ENCODE peak calls at places on chromosomes 7 and 10, in eight cellular contexts. One of them, this sample, is unnamed.

GRCh38 chr10:125159486-125159931 is 854 bp downstream of the CTBP2 start:
- DNase-seq in cardiac fibroblast: no peak
- DNase-seq in upper lobe of left lung: no peak
- DNase-seq in BE2C: no peak
- DNase-seq in heart left ventricle: no peak
- DNase-seq in fibroblast of mammary gland: no peak
- DNase-seq in transverse colon: no peak
- DNase-seq in IMR-90: no peak
- DNase-seq in this sample: no peak

GRCh38 chr10:21473541-21473940 is 51.9 kb downstream of the SKIDA1 start:
- DNase-seq in IMR-90: no peak
- DNase-seq in transverse colon: no peak
- DNase-seq in fibroblast of mammary gland: no peak
- DNase-seq in BE2C: no peak
- DNase-seq in upper lobe of left lung: no peak
- DNase-seq in heart left ventricle: no peak
- DNase-seq in cardiac fibroblast: no peak
- DNase-seq in this sample: no peak

GRCh38 chr7:35652124-35652523 is 42.8 kb downstream of the HERPUD2 start:
- DNase-seq in BE2C: no peak
- DNase-seq in upper lobe of left lung: no peak
- DNase-seq in IMR-90: no peak
- DNase-seq in cardiac fibroblast: no peak
- DNase-seq in transverse colon: no peak
- DNase-seq in heart left ventricle: no peak
- DNase-seq in fibroblast of mammary gland: no peak
- DNase-seq in this sample: no peak

GRCh38 chr7:117872565-117873055 is 631 bp downstream of the CTTNBP2 start:
- DNase-seq in cardiac fibroblast: no peak
- DNase-seq in transverse colon: peak
- DNase-seq in fibroblast of mammary gland: no peak
- DNase-seq in IMR-90: no peak
- DNase-seq in upper lobe of left lung: no peak
- DNase-seq in heart left ventricle: peak
- DNase-seq in BE2C: no peak
- DNase-seq in this sample: peak

GRCh38 chr10:6221971-6222751 is 19.4 kb downstream of the PFKFB3 start:
- DNase-seq in IMR-90: peak
- DNase-seq in heart left ventricle: no peak
- DNase-seq in BE2C: peak
- DNase-seq in fibroblast of mammary gland: peak
- DNase-seq in upper lobe of left lung: no peak
- DNase-seq in cardiac fibroblast: no peak
- DNase-seq in transverse colon: no peak
- DNase-seq in this sample: peak

GRCh38 chr10:59817806-59818205 is 64.6 kb upstream of the MRLN start:
- DNase-seq in BE2C: peak
- DNase-seq in cardiac fibroblast: peak
- DNase-seq in heart left ventricle: no peak
- DNase-seq in fibroblast of mammary gland: peak
- DNase-seq in upper lobe of left lung: peak
- DNase-seq in transverse colon: no peak
- DNase-seq in IMR-90: no peak
- DNase-seq in this sample: peak

GRCh38 chr7:47461161-47461560 is 120.8 kb downstream of the TNS3 start:
- DNase-seq in fibroblast of mammary gland: peak
- DNase-seq in heart left ventricle: peak
- DNase-seq in cardiac fibroblast: peak
- DNase-seq in IMR-90: peak
- DNase-seq in BE2C: no peak
- DNase-seq in transverse colon: no peak
- DNase-seq in upper lobe of left lung: no peak
- DNase-seq in this sample: peak

GRCh38 chr10:77392851-77393250 is 244.8 kb downstream of the KCNMA1 start:
- DNase-seq in heart left ventricle: no peak
- DNase-seq in upper lobe of left lung: peak
- DNase-seq in BE2C: peak
- DNase-seq in cardiac fibroblast: peak
- DNase-seq in IMR-90: peak
- DNase-seq in transverse colon: no peak
- DNase-seq in fibroblast of mammary gland: peak
- DNase-seq in this sample: peak

GRCh38 chr7:95199779-95200558 is 124.4 kb downstream of the PON1 start:
- DNase-seq in IMR-90: peak
- DNase-seq in upper lobe of left lung: peak
- DNase-seq in transverse colon: peak
- DNase-seq in fibroblast of mammary gland: peak
- DNase-seq in heart left ventricle: peak
- DNase-seq in cardiac fibroblast: peak
- DNase-seq in BE2C: peak
- DNase-seq in this sample: peak

GRCh38 chr10:7797582-7797981 is 9.6 kb downstream of the ATP5F1C start:
- DNase-seq in BE2C: no peak
- DNase-seq in fibroblast of mammary gland: peak
- DNase-seq in transverse colon: no peak
- DNase-seq in cardiac fibroblast: peak
- DNase-seq in heart left ventricle: peak
- DNase-seq in upper lobe of left lung: no peak
- DNase-seq in IMR-90: peak
- DNase-seq in this sample: peak

GRCh38 chr7:152142976-152143665 is 117.6 kb downstream of the GALNT11 start:
- DNase-seq in fibroblast of mammary gland: no peak
- DNase-seq in cardiac fibroblast: no peak
- DNase-seq in upper lobe of left lung: no peak
- DNase-seq in IMR-90: no peak
- DNase-seq in heart left ventricle: no peak
- DNase-seq in transverse colon: no peak
- DNase-seq in BE2C: no peak
- DNase-seq in this sample: no peak

GRCh38 chr10:89069589-89069988 is 79.0 kb downstream of the FAS start:
- DNase-seq in IMR-90: no peak
- DNase-seq in transverse colon: no peak
- DNase-seq in heart left ventricle: no peak
- DNase-seq in fibroblast of mammary gland: no peak
- DNase-seq in cardiac fibroblast: no peak
- DNase-seq in BE2C: no peak
- DNase-seq in upper lobe of left lung: no peak
- DNase-seq in this sample: peak

GRCh38 chr7:138456220-138456619 is 3.8 kb upstream of the TRIM24 start:
- DNase-seq in upper lobe of left lung: no peak
- DNase-seq in fibroblast of mammary gland: no peak
- DNase-seq in cardiac fibroblast: no peak
- DNase-seq in IMR-90: no peak
- DNase-seq in heart left ventricle: no peak
- DNase-seq in transverse colon: no peak
- DNase-seq in BE2C: no peak
- DNase-seq in this sample: no peak

GRCh38 chr10:110918269-110918632 is 729 bp downstream of the BBIP1 start:
- DNase-seq in transverse colon: peak
- DNase-seq in IMR-90: peak
- DNase-seq in heart left ventricle: peak
- DNase-seq in cardiac fibroblast: peak
- DNase-seq in fibroblast of mammary gland: peak
- DNase-seq in BE2C: peak
- DNase-seq in upper lobe of left lung: peak
- DNase-seq in this sample: peak
- TF ChIP-seq CTCF in transverse colon: no peak
- TF ChIP-seq CTCF in IMR-90: no peak
- TF ChIP-seq CTCF in heart left ventricle: no peak
- TF ChIP-seq CTCF in cardiac fibroblast: no peak
- TF ChIP-seq CTCF in fibroblast of mammary gland: no peak
- TF ChIP-seq CTCF in BE2C: no peak
- TF ChIP-seq CTCF in upper lobe of left lung: peak
- TF ChIP-seq CTCF in this sample: peak

DNA sequence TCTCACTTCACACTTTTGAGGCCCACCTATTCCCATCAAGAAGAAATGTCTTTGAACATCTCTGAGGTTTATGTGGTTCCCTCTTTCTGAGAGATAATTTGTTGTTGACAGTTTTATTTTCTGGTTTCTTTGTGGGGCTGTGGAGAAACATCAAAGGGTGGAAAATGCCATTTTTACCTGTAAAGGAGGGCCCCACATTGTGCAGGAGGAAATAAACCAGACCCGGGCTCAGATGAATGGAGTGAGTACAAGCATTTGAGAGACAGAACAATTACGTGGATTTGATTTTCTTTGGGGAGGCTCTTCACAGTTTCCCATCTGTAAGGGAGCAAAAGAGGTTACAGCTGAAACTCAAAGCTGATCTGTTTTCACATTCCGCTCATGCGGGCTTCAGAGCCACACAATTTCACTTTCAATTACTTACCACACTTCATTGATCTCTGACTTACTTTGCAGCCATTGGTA is 29.8 kb downstream of the ITPRIP start:
- DNase-seq in heart left ventricle: no peak
- DNase-seq in fibroblast of mammary gland: peak
- DNase-seq in transverse colon: no peak
- DNase-seq in cardiac fibroblast: peak
- DNase-seq in IMR-90: no peak
- DNase-seq in BE2C: no peak
- DNase-seq in upper lobe of left lung: no peak
- DNase-seq in this sample: no peak
- H3K4me3 ChIP-seq in heart left ventricle: no peak
- H3K4me3 ChIP-seq in fibroblast of mammary gland: no peak
- H3K4me3 ChIP-seq in transverse colon: no peak
- H3K4me3 ChIP-seq in cardiac fibroblast: no peak
- H3K4me3 ChIP-seq in IMR-90: no peak
- H3K4me3 ChIP-seq in BE2C: no peak
- H3K4me3 ChIP-seq in upper lobe of left lung: no peak
- H3K4me3 ChIP-seq in this sample: no peak

GRCh38 chr10:31709028-31709427 is 219.6 kb downstream of the ARHGAP12 start:
- DNase-seq in fibroblast of mammary gland: no peak
- DNase-seq in BE2C: no peak
- DNase-seq in cardiac fibroblast: peak
- DNase-seq in upper lobe of left lung: no peak
- DNase-seq in transverse colon: no peak
- DNase-seq in heart left ventricle: no peak
- DNase-seq in IMR-90: no peak
- DNase-seq in this sample: peak
- TF ChIP-seq CTCF in fibroblast of mammary gland: no peak
- TF ChIP-seq CTCF in BE2C: no peak
- TF ChIP-seq CTCF in cardiac fibroblast: peak
- TF ChIP-seq CTCF in upper lobe of left lung: no peak
- TF ChIP-seq CTCF in transverse colon: no peak
- TF ChIP-seq CTCF in heart left ventricle: peak
- TF ChIP-seq CTCF in IMR-90: peak
- TF ChIP-seq CTCF in this sample: peak

DNA sequence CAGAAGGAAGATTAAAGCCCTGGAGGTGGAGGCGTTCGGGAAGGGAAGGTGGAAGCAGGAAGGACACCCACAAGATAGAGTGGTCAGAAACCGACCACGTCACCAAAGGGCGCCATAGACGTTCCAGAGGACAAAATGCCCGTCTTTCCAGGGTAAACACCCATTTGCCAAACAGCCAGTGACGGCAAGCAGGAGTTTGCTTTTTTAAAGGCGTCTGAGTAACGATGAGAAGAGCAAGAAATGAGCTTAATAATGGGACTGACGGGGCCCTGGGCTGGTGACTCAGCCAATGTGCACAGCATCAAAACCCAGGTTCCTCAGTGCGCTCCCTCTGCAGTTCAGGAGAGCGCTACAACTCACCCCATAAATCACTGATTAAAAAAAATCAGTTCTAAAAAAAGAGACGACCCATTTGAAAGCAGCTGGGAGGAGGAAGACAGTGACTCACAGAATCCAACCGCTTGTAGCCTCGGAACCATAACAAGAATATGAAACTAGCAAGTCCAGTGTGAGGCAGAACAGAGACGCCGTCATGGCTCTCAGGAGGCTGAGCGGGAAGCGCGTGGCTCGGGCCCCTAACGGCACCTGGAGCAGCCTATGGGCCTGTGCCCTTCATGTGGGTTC is 5.9 kb downstream of the DIP2C start:
- DNase-seq in fibroblast of mammary gland: peak
- DNase-seq in cardiac fibroblast: peak
- DNase-seq in IMR-90: peak
- DNase-seq in heart left ventricle: no peak
- DNase-seq in BE2C: no peak
- DNase-seq in transverse colon: no peak
- DNase-seq in upper lobe of left lung: no peak
- DNase-seq in this sample: peak
- H3K4me3 ChIP-seq in fibroblast of mammary gland: peak
- H3K4me3 ChIP-seq in cardiac fibroblast: no peak
- H3K4me3 ChIP-seq in IMR-90: peak
- H3K4me3 ChIP-seq in heart left ventricle: no peak
- H3K4me3 ChIP-seq in BE2C: no peak
- H3K4me3 ChIP-seq in transverse colon: peak
- H3K4me3 ChIP-seq in upper lobe of left lung: no peak
- H3K4me3 ChIP-seq in this sample: peak

DNA sequence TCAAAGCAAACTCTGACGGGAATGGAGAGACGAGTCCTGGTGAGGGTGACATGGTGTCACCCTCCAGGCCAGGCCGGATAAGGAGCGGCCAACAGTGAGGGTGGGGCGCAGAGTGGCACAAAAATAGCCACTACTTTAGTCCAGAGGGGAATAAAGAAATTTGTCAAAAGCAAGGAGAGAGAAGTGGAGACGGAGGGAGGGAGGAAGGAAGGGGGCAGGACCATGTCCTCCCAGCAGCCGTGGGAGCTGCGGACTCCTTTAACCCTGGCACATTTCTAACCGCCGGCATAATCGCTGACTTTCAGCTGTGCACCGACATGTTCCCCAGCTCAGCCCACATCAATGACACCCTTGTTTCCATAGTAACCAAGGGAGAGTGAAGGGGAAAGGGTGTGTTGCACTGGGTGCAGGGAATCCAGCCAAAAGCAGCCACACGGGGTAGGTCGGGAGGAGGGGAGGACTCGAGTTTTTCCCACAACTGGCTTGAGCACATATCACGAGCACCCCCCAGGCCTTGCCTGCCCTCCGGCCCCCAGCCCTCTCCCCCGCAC is 29.8 kb downstream of the TRIM8 start:
- DNase-seq in heart left ventricle: peak
- DNase-seq in BE2C: peak
- DNase-seq in transverse colon: peak
- DNase-seq in cardiac fibroblast: peak
- DNase-seq in fibroblast of mammary gland: peak
- DNase-seq in upper lobe of left lung: peak
- DNase-seq in IMR-90: peak
- DNase-seq in this sample: peak
- TF ChIP-seq CTCF in heart left ventricle: no peak
- TF ChIP-seq CTCF in BE2C: no peak
- TF ChIP-seq CTCF in transverse colon: no peak
- TF ChIP-seq CTCF in cardiac fibroblast: no peak
- TF ChIP-seq CTCF in fibroblast of mammary gland: no peak
- TF ChIP-seq CTCF in upper lobe of left lung: no peak
- TF ChIP-seq CTCF in IMR-90: no peak
- TF ChIP-seq CTCF in this sample: no peak

DNA sequence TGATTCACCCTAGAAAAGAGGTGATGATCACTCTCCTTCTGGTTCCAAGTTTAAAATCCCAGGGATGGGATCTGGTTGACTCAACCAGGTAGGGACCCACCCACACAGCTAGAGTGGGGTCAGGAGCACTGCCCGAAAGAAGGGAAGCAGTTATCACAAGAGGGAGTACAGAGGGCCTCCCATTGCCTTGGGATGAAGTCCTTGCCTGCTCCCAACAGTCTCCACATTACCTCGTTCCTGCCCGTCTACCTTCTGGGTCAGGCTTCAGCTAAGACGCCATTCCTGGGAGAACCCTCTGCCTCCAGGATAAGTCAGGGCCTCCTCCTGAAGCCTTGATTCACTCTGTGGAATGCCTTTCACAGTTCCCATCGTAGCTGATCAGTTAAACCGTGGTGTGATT is 23.8 kb downstream of the ZMIZ2 start:
- DNase-seq in upper lobe of left lung: no peak
- DNase-seq in BE2C: no peak
- DNase-seq in IMR-90: no peak
- DNase-seq in heart left ventricle: no peak
- DNase-seq in fibroblast of mammary gland: no peak
- DNase-seq in transverse colon: no peak
- DNase-seq in cardiac fibroblast: no peak
- DNase-seq in this sample: no peak
- H3K4me3 ChIP-seq in upper lobe of left lung: no peak
- H3K4me3 ChIP-seq in BE2C: no peak
- H3K4me3 ChIP-seq in IMR-90: no peak
- H3K4me3 ChIP-seq in heart left ventricle: no peak
- H3K4me3 ChIP-seq in fibroblast of mammary gland: no peak
- H3K4me3 ChIP-seq in transverse colon: no peak
- H3K4me3 ChIP-seq in cardiac fibroblast: no peak
- H3K4me3 ChIP-seq in this sample: no peak

This sample was measured in fibroblast of the aortic adventitia.